ENCODE peak calls at places on chromosomes 4 and X, in eight cellular contexts. U is dorsolateral prefrontal cortex, X is tibial artery, D is psoas muscle, M is pancreas, K is IMR-90, B is foreskin keratinocyte, I is suprapubic skin. F is an unnamed sample.

GRCh38 chr4:13988347-13989265 is 361.1 kb upstream of the BOD1L1 start:
- DNase-seq in U (no peak), X (peak), D (peak), M (no peak), K (peak), B (no peak), I (no peak), F (no peak)

GRCh38 chr4:111334356-111334755 is 711.5 kb upstream of the PITX2 start:
- DNase-seq in U (no peak), X (no peak), D (no peak), M (no peak), K (peak), B (no peak), I (no peak), F (no peak)

GRCh38 chr4:40563401-40563800 is 66.3 kb downstream of the RBM47 start:
- DNase-seq in U (no peak), X (no peak), D (no peak), M (no peak), K (no peak), B (no peak), I (no peak), F (no peak)

GRCh38 chrX:56068274-56068758 is 163.8 kb upstream of the KLF8 start:
- DNase-seq in U (no peak), X (no peak), D (no peak), M (no peak), K (no peak), B (no peak), I (no peak), F (peak)

GRCh38 chr4:680931-681645 is 6.7 kb downstream of the MYL5 start:
- DNase-seq in U (no peak), X (peak), D (peak), M (peak), K (no peak), B (no peak), I (peak), F (no peak)

GRCh38 chr4:84470204-84470785 is 28.8 kb downstream of the NKX6-1 start:
- DNase-seq in U (no peak), X (no peak), D (no peak), M (no peak), K (no peak), B (no peak), I (no peak), F (no peak)

GRCh38 chrX:136199365-136199764 is 51.8 kb downstream of the MAP7D3 start:
- DNase-seq in U (no peak), X (no peak), D (no peak), M (no peak), K (peak), B (peak), I (no peak), F (no peak)

GRCh38 chr4:7448036-7448435 is 13.3 kb upstream of the PSAPL1 start:
- DNase-seq in U (no peak), X (no peak), D (no peak), M (no peak), K (no peak), B (no peak), I (no peak), F (no peak)

GRCh38 chr4:140755811-140756291 is 334 bp downstream of the TBC1D9 start:
- DNase-seq in U (peak), X (peak), D (peak), M (peak), K (peak), B (peak), I (no peak), F (no peak)

GRCh38 chr4:143407475-143407874 is 70.8 kb downstream of the GAB1 start:
- DNase-seq in U (no peak), X (no peak), D (no peak), M (no peak), K (no peak), B (no peak), I (no peak), F (no peak)

GRCh38 chr4:172997217-172997609 is 171.4 kb upstream of the GALNT7 start:
- DNase-seq in U (no peak), X (no peak), D (no peak), M (no peak), K (no peak), B (no peak), I (no peak), F (no peak)

GRCh38 chr4:174702974-174703478 is 126.0 kb downstream of the GLRA3 start:
- DNase-seq in U (no peak), X (no peak), D (no peak), M (no peak), K (no peak), B (no peak), I (no peak), F (no peak)

GRCh38 chrX:109484886-109485285 is 3.0 kb upstream of the GUCY2F start:
- DNase-seq in U (no peak), X (no peak), D (no peak), M (no peak), K (no peak), B (no peak), I (no peak), F (no peak)

GRCh38 chr4:53653484-53654053 is 62.3 kb upstream of the LNX1 start:
- DNase-seq in U (no peak), X (no peak), D (no peak), M (peak), K (peak), B (no peak), I (no peak), F (no peak)

GRCh38 chr4:111630705-111631104 is 514.5 kb upstream of the FAM241A start:
- DNase-seq in U (no peak), X (no peak), D (no peak), M (no peak), K (peak), B (no peak), I (no peak), F (no peak)

GRCh38 chrX:37423864-37424569 is 74.9 kb downstream of the PRRG1 start:
- DNase-seq in U (no peak), X (no peak), D (no peak), M (no peak), K (peak), B (no peak), I (no peak), F (no peak)

GRCh38 chr4:40486534-40486933 is 143.1 kb downstream of the RBM47 start:
- DNase-seq in U (no peak), X (no peak), D (no peak), M (no peak), K (peak), B (no peak), I (no peak), F (no peak)

GRCh38 chr4:1368421-1369090 is 21.5 kb downstream of the UVSSA start:
- DNase-seq in U (no peak), X (no peak), D (peak), M (no peak), K (no peak), B (no peak), I (no peak), F (no peak)

GRCh38 chrX:34805951-34806350 is 136.6 kb upstream of the FAM47B start:
- DNase-seq in U (no peak), X (no peak), D (no peak), M (no peak), K (no peak), B (no peak), I (no peak), F (no peak)

GRCh38 chr4:88341227-88342192 is 37.1 kb upstream of the HERC6 start:
- DNase-seq in U (peak), X (no peak), D (no peak), M (no peak), K (peak), B (peak), I (no peak), F (no peak)

GRCh38 chr4:38943355-38943754 is 75.7 kb downstream of the FAM114A1 start:
- DNase-seq in U (no peak), X (no peak), D (peak), M (peak), K (peak), B (no peak), I (no peak), F (no peak)

DNA sequence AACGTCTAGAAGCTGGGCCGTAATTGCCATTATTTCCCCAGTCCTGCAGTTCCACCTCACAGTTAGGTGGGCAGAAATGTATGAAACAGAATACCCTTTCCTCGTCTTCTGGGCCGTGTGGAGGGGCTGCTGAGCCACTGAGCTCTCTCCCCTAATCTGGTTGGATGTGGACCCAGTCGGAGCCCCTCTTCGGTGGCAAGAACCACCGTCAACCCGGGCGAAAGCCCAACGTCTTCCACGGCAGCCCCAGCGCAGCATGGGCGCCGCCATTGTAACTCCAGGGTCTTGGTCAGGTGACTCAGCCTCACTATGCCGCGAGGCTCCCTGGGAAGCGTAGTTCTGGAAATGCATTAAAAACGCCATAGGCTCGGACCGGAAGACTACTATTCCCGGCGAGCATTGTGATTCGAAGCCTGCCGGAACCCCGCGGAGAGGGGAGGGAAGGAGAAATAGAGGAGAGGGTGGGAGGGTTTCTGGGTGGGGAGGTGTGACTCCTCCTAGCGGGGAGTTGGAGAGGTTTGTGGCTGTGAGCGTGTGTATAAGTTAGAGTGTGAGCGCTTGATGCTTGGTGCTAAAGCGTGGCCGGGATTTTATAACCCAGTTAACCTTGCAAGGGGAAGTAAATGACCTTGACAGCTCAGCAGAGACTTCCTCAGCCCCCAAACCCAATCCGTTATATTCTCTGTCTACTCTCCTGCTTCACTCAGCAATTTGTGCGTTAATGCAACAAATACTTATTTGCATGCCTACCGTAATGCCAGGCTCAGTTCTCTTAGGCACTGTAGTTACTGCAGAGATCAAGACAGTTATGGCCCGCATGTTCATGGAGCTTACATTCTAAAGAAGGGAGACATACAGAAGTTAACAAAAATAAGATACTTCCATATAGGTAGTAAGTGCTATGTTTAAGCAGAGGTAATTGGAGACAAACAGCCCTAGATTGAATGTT is at the start of gene GATB:
- DNase-seq in U (peak), X (peak), D (peak), M (peak), K (peak), B (peak), I (peak), F (peak)
- TF ChIP-seq CTCF in U (peak), X (no peak), D (peak), M (no peak), K (peak), B (peak), I (no peak), F (peak)

DNA sequence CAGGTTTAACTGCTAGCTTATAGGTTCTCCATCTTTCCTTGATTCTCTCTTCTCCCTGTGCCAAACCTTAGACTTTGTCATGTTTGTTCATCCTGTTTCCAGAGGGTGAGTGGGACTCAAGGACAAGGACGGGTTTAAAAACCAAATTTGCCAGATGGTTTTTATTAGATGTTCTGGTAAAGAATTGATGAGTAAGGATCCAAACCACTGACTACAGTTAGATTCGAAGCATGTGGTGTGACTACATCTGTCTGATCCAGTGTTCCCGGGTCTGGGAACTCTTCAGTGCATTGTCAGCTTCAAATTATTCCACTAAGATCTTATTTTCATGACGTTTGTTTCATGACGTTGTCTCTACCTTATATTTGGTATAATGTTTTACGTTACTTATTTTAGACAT is 37.5 kb downstream of the MTMR1 start:
- DNase-seq in U (no peak), X (no peak), D (no peak), M (no peak), K (peak), B (no peak), I (no peak), F (no peak)
- H3K27ac ChIP-seq in U (no peak), X (no peak), D (no peak), M (no peak), K (no peak), B (no peak), I (no peak), F (no peak)

GRCh38 chrX:13843150-13843721 is 26.3 kb upstream of the GPM6B start:
- DNase-seq in U (no peak), X (no peak), D (no peak), M (no peak), K (no peak), B (no peak), I (no peak), F (no peak)
- TF ChIP-seq CTCF in U (no peak), X (no peak), D (no peak), M (no peak), K (no peak), B (no peak), I (no peak), F (no peak)

GRCh38 chr4:177558995-177559394 is 116.8 kb upstream of the AGA start:
- DNase-seq in U (no peak), X (no peak), D (no peak), M (no peak), K (no peak), B (no peak), I (no peak), F (no peak)
- H3K27ac ChIP-seq in U (no peak), X (no peak), D (no peak), M (no peak), K (no peak), B (no peak), I (no peak), F (no peak)

DNA sequence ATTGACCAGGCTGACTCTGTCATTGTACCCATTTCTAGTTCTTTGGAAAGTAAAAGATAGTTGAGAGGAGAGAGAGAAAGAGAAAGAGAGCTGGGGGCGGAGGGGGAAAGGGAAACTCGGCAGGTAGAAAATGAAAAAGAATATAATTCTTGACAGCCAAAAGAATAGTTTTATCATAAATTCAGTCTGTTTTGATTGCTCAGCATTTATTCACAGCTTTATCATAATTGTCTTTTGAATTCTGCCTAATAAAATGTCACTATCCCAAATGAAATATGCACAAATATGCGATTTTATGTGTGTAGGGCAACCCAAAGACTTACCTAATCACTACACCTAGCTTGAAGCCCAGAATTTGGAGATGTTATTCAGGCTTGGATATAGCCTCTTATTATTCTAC is 1024.0 kb upstream of the PABPC4L start:
- DNase-seq in U (no peak), X (no peak), D (no peak), M (no peak), K (no peak), B (no peak), I (no peak), F (no peak)
- TF ChIP-seq CTCF in U (no peak), X (no peak), D (no peak), M (no peak), K (no peak), B (no peak), I (no peak), F (no peak)

DNA sequence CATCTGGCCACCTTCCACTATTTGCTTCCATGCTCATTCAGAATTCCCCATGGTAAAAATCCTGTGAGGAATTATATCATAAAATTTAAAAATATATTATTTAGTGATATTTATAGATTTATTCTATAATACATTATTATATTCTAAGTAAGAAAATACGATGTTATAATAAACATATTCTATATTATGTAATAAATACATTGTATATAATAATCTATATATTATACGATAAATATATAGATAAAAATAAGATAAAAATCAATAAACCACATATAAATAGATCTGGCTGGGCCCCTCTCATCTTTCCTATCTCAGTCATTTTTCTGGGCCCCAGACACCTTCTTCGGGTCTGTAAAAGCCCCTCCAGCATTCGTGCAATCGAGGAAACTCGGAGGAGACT is 68.5 kb downstream of the DCTD start:
- DNase-seq in U (no peak), X (no peak), D (no peak), M (no peak), K (no peak), B (no peak), I (no peak), F (no peak)
- H3K27ac ChIP-seq in U (no peak), X (no peak), D (no peak), M (no peak), K (no peak), B (no peak), I (no peak), F (no peak)

DNA sequence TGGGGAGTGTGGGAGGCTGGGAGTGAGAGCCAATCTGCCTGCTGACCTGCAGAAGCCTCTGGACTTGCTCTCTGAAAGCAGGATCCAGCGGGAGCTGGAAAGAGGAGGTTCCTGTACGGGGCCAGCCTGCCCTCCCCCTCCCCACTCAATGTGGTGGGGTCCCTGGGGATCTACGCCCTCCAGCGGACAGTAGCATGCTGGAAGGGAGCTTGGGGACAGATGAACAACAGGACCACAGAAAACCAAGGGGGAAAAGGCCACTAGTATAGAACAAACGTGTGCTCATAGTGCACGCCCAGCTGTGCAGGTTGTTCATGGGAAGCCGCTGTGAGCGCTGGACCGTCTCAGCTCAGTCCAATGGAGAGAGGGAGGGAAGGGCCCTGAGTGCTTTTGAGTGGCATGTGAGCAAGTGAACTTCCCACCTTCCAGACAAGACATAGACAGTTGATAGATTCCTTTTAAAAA is 15.8 kb downstream of the HMX1 start:
- DNase-seq in U (no peak), X (no peak), D (no peak), M (no peak), K (no peak), B (no peak), I (no peak), F (no peak)
- TF ChIP-seq CTCF in U (no peak), X (no peak), D (no peak), M (no peak), K (no peak), B (no peak), I (no peak), F (no peak)

GRCh38 chr4:168511780-168512467 is 15.1 kb downstream of the PALLD start:
- DNase-seq in U (no peak), X (no peak), D (no peak), M (no peak), K (no peak), B (no peak), I (no peak), F (peak)
- H3K27ac ChIP-seq in U (no peak), X (no peak), D (peak), M (no peak), K (no peak), B (no peak), I (no peak), F (no peak)

GRCh38 chr4:56977321-56978012 is at the start of gene NOA1:
- DNase-seq in U (peak), X (peak), D (peak), M (peak), K (peak), B (peak), I (peak), F (peak)
- TF ChIP-seq CTCF in U (no peak), X (no peak), D (no peak), M (no peak), K (no peak), B (no peak), I (no peak), F (no peak)

GRCh38 chrX:78330068-78330467 is 2.7 kb upstream of the CYSLTR1 start:
- DNase-seq in U (no peak), X (no peak), D (no peak), M (no peak), K (no peak), B (no peak), I (no peak), F (no peak)
- H3K27ac ChIP-seq in U (no peak), X (no peak), D (no peak), M (no peak), K (no peak), B (no peak), I (no peak), F (no peak)

F was measured in CD4-positive, alpha-beta T cell.